ENCODE peak calls at places on chromosomes 2 and 18, in six cellular contexts. Q is GM12878, K is K562, O is GM12891, D is H1, B is HepG2. S is an unnamed sample.

GRCh38 chr18:69838620-69839411 is 108.9 kb downstream of the CD226 start:
- DNase-seq in O (no peak), B (peak; percentile 18), Q (peak; percentile 13), K (peak; percentile 67), D (peak; percentile 41), S (no peak)

GRCh38 chr2:16168506-16169264 is 228.3 kb downstream of the MYCN start:
- DNase-seq in K (no peak), D (no peak), Q (no peak), O (no peak), B (no peak), S (no peak)

GRCh38 chr2:209872675-209873074 is 101.0 kb downstream of the UNC80 start:
- DNase-seq in K (no peak), Q (peak; percentile 0), D (peak; percentile 31), B (peak; percentile 34), O (no peak), S (no peak)

GRCh38 chr2:157784169-157784822 is 91.8 kb downstream of the ACVR1 start:
- DNase-seq in D (no peak), B (no peak), K (no peak), O (no peak), Q (no peak), S (no peak)

GRCh38 chr2:46461716-46462171 is 17.6 kb upstream of the TMEM247 start:
- DNase-seq in B (no peak), K (no peak), O (no peak), Q (peak; percentile 55), D (no peak), S (no peak)

GRCh38 chr18:52812834-52813233 is 472.8 kb downstream of the DCC start:
- DNase-seq in O (no peak), Q (no peak), D (no peak), B (no peak), K (no peak), S (no peak)

GRCh38 chr2:41400057-41400665 is 647.7 kb upstream of the PKDCC start:
- DNase-seq in O (no peak), B (peak; percentile 17), Q (no peak), D (no peak), K (no peak), S (no peak)

GRCh38 chr18:65788373-65788772 is 37.6 kb downstream of the CDH7 start:
- DNase-seq in O (no peak), D (no peak), K (no peak), Q (no peak), B (peak; percentile 41), S (no peak)

GRCh38 chr2:186733414-186733813 is 39.6 kb downstream of the FAM171B start:
- DNase-seq in Q (no peak), D (no peak), K (no peak), O (no peak), B (no peak), S (no peak)

GRCh38 chr18:23837591-23837990 is 148.3 kb downstream of the LAMA3 start:
- DNase-seq in B (no peak), K (no peak), Q (no peak), O (no peak), D (no peak), S (no peak)

GRCh38 chr2:231299267-231299666 is 96.2 kb upstream of the B3GNT7 start:
- DNase-seq in Q (peak; percentile 42), O (no peak), B (no peak), K (no peak), D (no peak), S (no peak)

GRCh38 chr2:27753744-27754588 is 17.6 kb upstream of the MRPL33 start:
- DNase-seq in Q (no peak), D (peak; percentile 72), O (peak; percentile 45), K (peak; percentile 72), B (peak; percentile 79), S (peak; percentile 34)

GRCh38 chr2:192148241-192148619 is 46.5 kb downstream of the TMEFF2 start:
- DNase-seq in B (no peak), K (no peak), D (no peak), O (no peak), Q (no peak), S (no peak)

GRCh38 chr2:64175419-64176197 is 31.4 kb upstream of the PELI1 start:
- DNase-seq in Q (no peak), O (no peak), B (no peak), D (no peak), K (no peak), S (no peak)

GRCh38 chr2:146879882-146880281 is 964.9 kb upstream of the ACVR2A start:
- DNase-seq in B (no peak), Q (no peak), D (no peak), K (no peak), O (no peak), S (no peak)

GRCh38 chr2:53861824-53862223 is 2.1 kb upstream of the GPR75 start:
- DNase-seq in K (no peak), O (no peak), D (no peak), Q (no peak), B (no peak), S (no peak)
- TF ChIP-seq TAF1 in K (no peak), O (no peak), D (no peak), Q (no peak), B (no peak), S (no peak)

GRCh38 chr2:215615067-215615828 is 179.4 kb upstream of the FN1 start:
- DNase-seq in D (no peak), Q (no peak), B (no peak), K (no peak), O (no peak), S (no peak)
- TF ChIP-seq POLR2AphosphoS5 in D (no peak), Q (no peak), B (no peak), K (no peak), O (no peak), S (no peak)

GRCh38 chr2:70716131-70716766 is 51.8 kb downstream of the ADD2 start:
- DNase-seq in Q (no peak), K (no peak), O (no peak), D (no peak), B (no peak), S (no peak)

GRCh38 chr2:70718736-70719135 is 49.3 kb downstream of the ADD2 start:
- DNase-seq in K (no peak), D (no peak), B (no peak), O (no peak), Q (no peak), S (no peak)

GRCh38 chr2:70716951-70717350 is 51.0 kb downstream of the ADD2 start:
- DNase-seq in D (no peak), B (no peak), Q (no peak), O (no peak), K (no peak), S (no peak)

GRCh38 chr2:70719231-70719630 is 48.8 kb downstream of the ADD2 start:
- DNase-seq in Q (no peak), B (no peak), K (no peak), O (no peak), D (no peak), S (no peak)

GRCh38 chr2:70717431-70718038 is 50.5 kb downstream of the ADD2 start:
- DNase-seq in D (no peak), Q (no peak), K (peak; percentile 85), B (no peak), O (no peak), S (no peak)
- TF ChIP-seq POLR2A in D (no peak), Q (no peak), K (peak; percentile 72), B (no peak), O (no peak), S (no peak)

GRCh38 chr2:11681722-11682589 is 12.0 kb upstream of the NTSR2 start:
- DNase-seq in D (no peak), O (peak; percentile 89), B (peak; percentile 55), Q (no peak), K (peak; percentile 89), S (peak; percentile 87)
- TF ChIP-seq TAF1 in D (no peak), O (no peak), B (no peak), Q (no peak), K (no peak), S (no peak)

GRCh38 chr2:72770879-72771461 is 54.9 kb downstream of the EXOC6B start:
- DNase-seq in O (peak; percentile 17), D (no peak), Q (peak; percentile 37), K (peak; percentile 59), B (peak; percentile 83), S (peak; percentile 26)
- TF ChIP-seq POLR2AphosphoS5 in O (no peak), D (no peak), Q (no peak), K (no peak), B (no peak), S (no peak)